ENCODE peak calls at places on chromosome 5, in ten cellular contexts. One of them, this sample, is unnamed.

GRCh38 chr5:172417983-172418630 is 36.2 kb downstream of the SH3PXD2B start:
- DNase-seq in sigmoid colon: peak; percentile 99
- DNase-seq in A549: peak; percentile 38
- DNase-seq in pancreas: peak; percentile 92
- DNase-seq in GM20000: no peak
- DNase-seq in cardiac fibroblast: peak; percentile 100
- DNase-seq in AG09319: peak; percentile 98
- DNase-seq in OCI-LY7: no peak
- DNase-seq in progenitor cell of endocrine pancreas: no peak
- DNase-seq in CD8-positive, alpha-beta T cell: no peak
- DNase-seq in this sample: no peak

GRCh38 chr5:95644351-95645042 is 2.1 kb upstream of the RFESD start:
- DNase-seq in sigmoid colon: peak; percentile 80
- DNase-seq in A549: peak; percentile 68
- DNase-seq in pancreas: peak; percentile 24
- DNase-seq in GM20000: peak; percentile 59
- DNase-seq in cardiac fibroblast: peak; percentile 72
- DNase-seq in AG09319: no peak
- DNase-seq in OCI-LY7: peak; percentile 74
- DNase-seq in progenitor cell of endocrine pancreas: no peak
- DNase-seq in CD8-positive, alpha-beta T cell: peak; percentile 56
- DNase-seq in this sample: no peak

GRCh38 chr5:179270581-179271300 is 74.5 kb downstream of the ADAMTS2 start:
- DNase-seq in sigmoid colon: peak; percentile 72
- DNase-seq in A549: no peak
- DNase-seq in pancreas: no peak
- DNase-seq in GM20000: no peak
- DNase-seq in cardiac fibroblast: peak; percentile 93
- DNase-seq in AG09319: peak; percentile 66
- DNase-seq in OCI-LY7: no peak
- DNase-seq in progenitor cell of endocrine pancreas: no peak
- DNase-seq in CD8-positive, alpha-beta T cell: no peak
- DNase-seq in this sample: no peak

GRCh38 chr5:78287833-78288232 is 6.7 kb downstream of the AP3B1 start:
- DNase-seq in sigmoid colon: no peak
- DNase-seq in A549: peak; percentile 59
- DNase-seq in pancreas: no peak
- DNase-seq in GM20000: no peak
- DNase-seq in cardiac fibroblast: peak; percentile 71
- DNase-seq in AG09319: peak; percentile 15
- DNase-seq in OCI-LY7: no peak
- DNase-seq in progenitor cell of endocrine pancreas: no peak
- DNase-seq in CD8-positive, alpha-beta T cell: no peak
- DNase-seq in this sample: no peak

GRCh38 chr5:120614512-120614911 is 150.4 kb downstream of the PRR16 start:
- DNase-seq in sigmoid colon: no peak
- DNase-seq in A549: no peak
- DNase-seq in pancreas: no peak
- DNase-seq in GM20000: no peak
- DNase-seq in cardiac fibroblast: peak; percentile 81
- DNase-seq in AG09319: peak; percentile 28
- DNase-seq in OCI-LY7: no peak
- DNase-seq in progenitor cell of endocrine pancreas: no peak
- DNase-seq in CD8-positive, alpha-beta T cell: no peak
- DNase-seq in this sample: no peak

GRCh38 chr5:106292654-106293053 is 1378.1 kb downstream of the EFNA5 start:
- DNase-seq in sigmoid colon: no peak
- DNase-seq in A549: no peak
- DNase-seq in pancreas: no peak
- DNase-seq in GM20000: no peak
- DNase-seq in cardiac fibroblast: no peak
- DNase-seq in AG09319: no peak
- DNase-seq in OCI-LY7: no peak
- DNase-seq in progenitor cell of endocrine pancreas: no peak
- DNase-seq in CD8-positive, alpha-beta T cell: no peak
- DNase-seq in this sample: no peak

GRCh38 chr5:95669540-95669939 is 13.3 kb downstream of the SPATA9 start:
- DNase-seq in sigmoid colon: peak; percentile 96
- DNase-seq in A549: no peak
- DNase-seq in pancreas: peak; percentile 30
- DNase-seq in GM20000: no peak
- DNase-seq in cardiac fibroblast: peak; percentile 93
- DNase-seq in AG09319: peak; percentile 77
- DNase-seq in OCI-LY7: no peak
- DNase-seq in progenitor cell of endocrine pancreas: no peak
- DNase-seq in CD8-positive, alpha-beta T cell: no peak
- DNase-seq in this sample: no peak

GRCh38 chr5:169165052-169165451 is 135.9 kb downstream of the SLIT3 start:
- DNase-seq in sigmoid colon: no peak
- DNase-seq in A549: no peak
- DNase-seq in pancreas: no peak
- DNase-seq in GM20000: no peak
- DNase-seq in cardiac fibroblast: no peak
- DNase-seq in AG09319: no peak
- DNase-seq in OCI-LY7: no peak
- DNase-seq in progenitor cell of endocrine pancreas: no peak
- DNase-seq in CD8-positive, alpha-beta T cell: no peak
- DNase-seq in this sample: no peak

GRCh38 chr5:67272453-67273130 is 76.0 kb upstream of the CD180 start:
- DNase-seq in sigmoid colon: no peak
- DNase-seq in A549: no peak
- DNase-seq in pancreas: no peak
- DNase-seq in GM20000: no peak
- DNase-seq in cardiac fibroblast: peak; percentile 8
- DNase-seq in AG09319: no peak
- DNase-seq in OCI-LY7: no peak
- DNase-seq in progenitor cell of endocrine pancreas: no peak
- DNase-seq in CD8-positive, alpha-beta T cell: no peak
- DNase-seq in this sample: no peak

GRCh38 chr5:142499591-142500384 is 175.0 kb upstream of the SPRY4 start:
- DNase-seq in sigmoid colon: no peak
- DNase-seq in A549: no peak
- DNase-seq in pancreas: no peak
- DNase-seq in GM20000: no peak
- DNase-seq in cardiac fibroblast: no peak
- DNase-seq in AG09319: no peak
- DNase-seq in OCI-LY7: no peak
- DNase-seq in progenitor cell of endocrine pancreas: no peak
- DNase-seq in CD8-positive, alpha-beta T cell: no peak
- DNase-seq in this sample: no peak

GRCh38 chr5:10831416-10831815 is 70.4 kb upstream of the DAP start:
- DNase-seq in sigmoid colon: no peak
- DNase-seq in A549: no peak
- DNase-seq in pancreas: no peak
- DNase-seq in GM20000: no peak
- DNase-seq in cardiac fibroblast: peak; percentile 15
- DNase-seq in AG09319: peak; percentile 90
- DNase-seq in OCI-LY7: no peak
- DNase-seq in progenitor cell of endocrine pancreas: no peak
- DNase-seq in CD8-positive, alpha-beta T cell: no peak
- DNase-seq in this sample: no peak

GRCh38 chr5:170353011-170353890 is 35.9 kb downstream of the KCNMB1 start:
- DNase-seq in sigmoid colon: peak; percentile 80
- DNase-seq in A549: no peak
- DNase-seq in pancreas: no peak
- DNase-seq in GM20000: no peak
- DNase-seq in cardiac fibroblast: peak; percentile 11
- DNase-seq in AG09319: no peak
- DNase-seq in OCI-LY7: no peak
- DNase-seq in progenitor cell of endocrine pancreas: no peak
- DNase-seq in CD8-positive, alpha-beta T cell: no peak
- DNase-seq in this sample: no peak

GRCh38 chr5:81750308-81751008 is 439 bp downstream of the SSBP2 start:
- DNase-seq in sigmoid colon: no peak
- DNase-seq in A549: no peak
- DNase-seq in pancreas: no peak
- DNase-seq in GM20000: peak; percentile 69
- DNase-seq in cardiac fibroblast: no peak
- DNase-seq in AG09319: no peak
- DNase-seq in OCI-LY7: peak; percentile 63
- DNase-seq in progenitor cell of endocrine pancreas: no peak
- DNase-seq in CD8-positive, alpha-beta T cell: peak; percentile 60
- DNase-seq in this sample: peak; percentile 49

GRCh38 chr5:81747030-81747429 is 3.9 kb downstream of the SSBP2 start:
- DNase-seq in sigmoid colon: no peak
- DNase-seq in A549: no peak
- DNase-seq in pancreas: no peak
- DNase-seq in GM20000: no peak
- DNase-seq in cardiac fibroblast: no peak
- DNase-seq in AG09319: no peak
- DNase-seq in OCI-LY7: no peak
- DNase-seq in progenitor cell of endocrine pancreas: no peak
- DNase-seq in CD8-positive, alpha-beta T cell: no peak
- DNase-seq in this sample: no peak

GRCh38 chr5:81749186-81749561 is 1.7 kb downstream of the SSBP2 start:
- DNase-seq in sigmoid colon: no peak
- DNase-seq in A549: no peak
- DNase-seq in pancreas: no peak
- DNase-seq in GM20000: no peak
- DNase-seq in cardiac fibroblast: peak; percentile 60
- DNase-seq in AG09319: no peak
- DNase-seq in OCI-LY7: no peak
- DNase-seq in progenitor cell of endocrine pancreas: no peak
- DNase-seq in CD8-positive, alpha-beta T cell: no peak
- DNase-seq in this sample: no peak

GRCh38 chr5:81749562-81750307 is 1.2 kb downstream of the SSBP2 start:
- DNase-seq in sigmoid colon: peak; percentile 72
- DNase-seq in A549: no peak
- DNase-seq in pancreas: peak; percentile 9
- DNase-seq in GM20000: peak; percentile 83
- DNase-seq in cardiac fibroblast: no peak
- DNase-seq in AG09319: no peak
- DNase-seq in OCI-LY7: peak; percentile 98
- DNase-seq in progenitor cell of endocrine pancreas: peak; percentile 42
- DNase-seq in CD8-positive, alpha-beta T cell: peak; percentile 70
- DNase-seq in this sample: peak; percentile 30

DNA sequence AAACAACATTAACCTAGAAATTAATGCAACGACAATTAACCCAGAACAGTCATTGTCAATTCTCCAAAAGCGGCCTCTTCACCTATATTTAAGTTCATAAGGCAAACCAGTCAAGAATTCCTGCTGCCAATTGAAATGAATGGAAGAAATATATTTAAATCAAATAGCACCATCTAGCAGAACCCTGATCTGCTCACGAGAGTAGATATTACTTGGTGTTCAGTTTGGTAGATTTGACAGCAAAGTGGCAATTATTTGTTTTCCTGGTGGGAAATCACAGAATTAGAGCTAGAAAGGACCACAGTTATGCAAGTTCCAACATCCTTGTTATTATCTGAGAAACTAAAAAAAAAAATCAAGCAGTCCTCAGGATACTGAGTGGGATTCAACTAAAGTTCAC is 2.3 kb downstream of the SSBP2 start:
- DNase-seq in sigmoid colon: no peak
- DNase-seq in A549: no peak
- DNase-seq in pancreas: no peak
- DNase-seq in GM20000: no peak
- DNase-seq in cardiac fibroblast: no peak
- DNase-seq in AG09319: no peak
- DNase-seq in OCI-LY7: peak; percentile 33
- DNase-seq in progenitor cell of endocrine pancreas: no peak
- DNase-seq in CD8-positive, alpha-beta T cell: no peak
- DNase-seq in this sample: no peak
- TF ChIP-seq CTCF in sigmoid colon: no peak
- TF ChIP-seq CTCF in A549: peak; percentile 40
- TF ChIP-seq CTCF in pancreas: no peak
- TF ChIP-seq CTCF in GM20000: no peak
- TF ChIP-seq CTCF in cardiac fibroblast: no peak
- TF ChIP-seq CTCF in AG09319: no peak
- TF ChIP-seq CTCF in OCI-LY7: peak; percentile 58
- TF ChIP-seq CTCF in progenitor cell of endocrine pancreas: no peak
- TF ChIP-seq CTCF in CD8-positive, alpha-beta T cell: no peak
- TF ChIP-seq CTCF in this sample: no peak

GRCh38 chr5:14267166-14267838 is 124.2 kb downstream of the TRIO start:
- DNase-seq in sigmoid colon: no peak
- DNase-seq in A549: peak; percentile 39
- DNase-seq in pancreas: no peak
- DNase-seq in GM20000: no peak
- DNase-seq in cardiac fibroblast: no peak
- DNase-seq in AG09319: no peak
- DNase-seq in OCI-LY7: no peak
- DNase-seq in progenitor cell of endocrine pancreas: no peak
- DNase-seq in CD8-positive, alpha-beta T cell: no peak
- DNase-seq in this sample: no peak
- TF ChIP-seq CTCF in sigmoid colon: no peak
- TF ChIP-seq CTCF in A549: no peak
- TF ChIP-seq CTCF in pancreas: no peak
- TF ChIP-seq CTCF in GM20000: no peak
- TF ChIP-seq CTCF in cardiac fibroblast: no peak
- TF ChIP-seq CTCF in AG09319: no peak
- TF ChIP-seq CTCF in OCI-LY7: peak; percentile 23
- TF ChIP-seq CTCF in progenitor cell of endocrine pancreas: peak; percentile 14
- TF ChIP-seq CTCF in CD8-positive, alpha-beta T cell: no peak
- TF ChIP-seq CTCF in this sample: no peak

DNA sequence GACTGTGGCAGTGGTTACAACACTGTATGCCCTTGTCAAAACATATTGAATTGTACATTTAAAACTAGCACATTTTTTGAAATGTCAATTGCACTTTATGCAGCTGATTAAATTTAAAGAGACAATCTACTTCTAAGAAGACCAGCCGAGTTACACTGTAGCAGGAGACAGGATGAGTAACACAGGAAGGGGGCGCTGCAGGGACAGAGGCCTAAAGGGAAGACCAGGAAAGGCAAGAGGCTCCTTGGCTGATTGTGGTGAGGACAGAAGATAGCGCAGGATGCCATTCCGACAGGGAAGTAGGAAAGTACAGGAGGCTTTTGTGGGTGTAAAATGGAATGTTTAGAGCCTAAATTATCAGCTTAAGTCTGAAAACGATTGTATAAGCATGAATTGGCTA is 28.2 kb upstream of the PPP2R2B start:
- DNase-seq in sigmoid colon: no peak
- DNase-seq in A549: peak; percentile 31
- DNase-seq in pancreas: no peak
- DNase-seq in GM20000: no peak
- DNase-seq in cardiac fibroblast: peak; percentile 22
- DNase-seq in AG09319: no peak
- DNase-seq in OCI-LY7: no peak
- DNase-seq in progenitor cell of endocrine pancreas: no peak
- DNase-seq in CD8-positive, alpha-beta T cell: no peak
- DNase-seq in this sample: no peak
- TF ChIP-seq CTCF in sigmoid colon: no peak
- TF ChIP-seq CTCF in A549: no peak
- TF ChIP-seq CTCF in pancreas: no peak
- TF ChIP-seq CTCF in GM20000: no peak
- TF ChIP-seq CTCF in cardiac fibroblast: no peak
- TF ChIP-seq CTCF in AG09319: no peak
- TF ChIP-seq CTCF in OCI-LY7: no peak
- TF ChIP-seq CTCF in progenitor cell of endocrine pancreas: peak; percentile 29
- TF ChIP-seq CTCF in CD8-positive, alpha-beta T cell: no peak
- TF ChIP-seq CTCF in this sample: no peak

DNA sequence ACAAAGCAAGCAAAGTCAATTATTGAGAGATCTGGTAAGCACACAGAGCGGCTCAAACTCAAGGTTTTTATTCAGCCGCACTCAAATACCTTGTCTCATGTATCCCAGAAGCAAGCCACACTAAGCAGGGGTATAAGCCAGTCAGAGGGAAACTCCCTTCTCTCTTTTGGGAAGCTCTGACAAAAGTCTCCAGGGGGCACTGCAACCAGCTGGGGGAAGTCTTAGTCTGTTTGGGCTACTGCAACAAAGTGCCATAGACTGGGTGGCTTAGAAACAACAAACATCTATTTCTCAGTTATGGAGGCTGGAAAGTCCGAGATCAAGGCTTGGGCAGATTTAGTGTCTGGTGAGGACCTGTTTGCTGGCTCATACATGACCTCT is 246.0 kb downstream of the ENC1 start:
- DNase-seq in sigmoid colon: no peak
- DNase-seq in A549: no peak
- DNase-seq in pancreas: no peak
- DNase-seq in GM20000: no peak
- DNase-seq in cardiac fibroblast: no peak
- DNase-seq in AG09319: no peak
- DNase-seq in OCI-LY7: peak; percentile 17
- DNase-seq in progenitor cell of endocrine pancreas: no peak
- DNase-seq in CD8-positive, alpha-beta T cell: no peak
- DNase-seq in this sample: no peak
- TF ChIP-seq CTCF in sigmoid colon: no peak
- TF ChIP-seq CTCF in A549: no peak
- TF ChIP-seq CTCF in pancreas: no peak
- TF ChIP-seq CTCF in GM20000: no peak
- TF ChIP-seq CTCF in cardiac fibroblast: peak; percentile 20
- TF ChIP-seq CTCF in AG09319: no peak
- TF ChIP-seq CTCF in OCI-LY7: peak; percentile 37
- TF ChIP-seq CTCF in progenitor cell of endocrine pancreas: no peak
- TF ChIP-seq CTCF in CD8-positive, alpha-beta T cell: no peak
- TF ChIP-seq CTCF in this sample: no peak

This sample was measured in natural killer cell.